ENCODE peak calls at places on chromosomes 11 and 22, in nine cellular contexts. M is K562, T is spleen, A is A549, U is NB4, L is HCT116, R is IMR-90, I is heart left ventricle, D is tibial nerve. F is an unnamed sample.

GRCh38 chr22:47565607-47566006 is 803.2 kb downstream of the TBC1D22A start:
- DNase-seq in M (no peak), T (no peak), A (no peak), U (no peak), L (no peak), R (no peak), I (no peak), D (no peak), F (no peak)

GRCh38 chr11:82634091-82634490 is 99.6 kb downstream of the FAM181B start:
- DNase-seq in M (no peak), T (no peak), A (no peak), U (no peak), L (no peak), R (no peak), I (no peak), D (no peak), F (no peak)

GRCh38 chr22:25377699-25378098 is 158.3 kb downstream of the CRYBB2 start:
- DNase-seq in M (no peak), T (no peak), A (no peak), U (no peak), L (no peak), R (no peak), I (no peak), D (no peak), F (no peak)

GRCh38 chr22:44191036-44191454 is 10.3 kb downstream of the PARVG start:
- DNase-seq in M (no peak), T (no peak), A (no peak), U (peak), L (no peak), R (no peak), I (no peak), D (no peak), F (no peak)

GRCh38 chr11:103315248-103315647 is 206.0 kb downstream of the DYNC2H1 start:
- DNase-seq in M (no peak), T (no peak), A (no peak), U (no peak), L (no peak), R (peak), I (no peak), D (no peak), F (no peak)

GRCh38 chr11:132312616-132313210 is 942.3 kb downstream of the NTM start:
- DNase-seq in M (peak), T (no peak), A (no peak), U (peak), L (no peak), R (peak), I (no peak), D (no peak), F (peak)

GRCh38 chr11:71266114-71266833 is 13.9 kb upstream of the SHANK2 start:
- DNase-seq in M (no peak), T (no peak), A (no peak), U (no peak), L (no peak), R (no peak), I (no peak), D (no peak), F (no peak)

GRCh38 chr11:37712246-37712645 is 1114.2 kb upstream of the RAG2 start:
- DNase-seq in M (no peak), T (no peak), A (no peak), U (peak), L (no peak), R (peak), I (no peak), D (no peak), F (no peak)

GRCh38 chr11:121722431-121723256 is 269.9 kb upstream of the SORL1-AS1 start:
- DNase-seq in M (no peak), T (no peak), A (no peak), U (no peak), L (no peak), R (peak), I (peak), D (peak), F (no peak)

GRCh38 chr22:43088979-43089717 is at the start of gene TTLL1:
- DNase-seq in M (peak), T (peak), A (peak), U (peak), L (peak), R (peak), I (peak), D (peak), F (peak)

GRCh38 chr11:42890773-42891172 is 421.0 kb upstream of the API5 start:
- DNase-seq in M (no peak), T (no peak), A (no peak), U (no peak), L (no peak), R (no peak), I (no peak), D (no peak), F (no peak)

GRCh38 chr11:10856689-10857603 is 907 bp downstream of the ZBED5 start:
- DNase-seq in M (peak), T (no peak), A (no peak), U (peak), L (no peak), R (peak), I (no peak), D (no peak), F (peak)

GRCh38 chr11:64059339-64060176 is 23.8 kb downstream of the FLRT1 start:
- DNase-seq in M (peak), T (no peak), A (no peak), U (no peak), L (no peak), R (no peak), I (no peak), D (no peak), F (no peak)

GRCh38 chr11:118226294-118226693 is 1.5 kb upstream of the JAML start:
- DNase-seq in M (no peak), T (no peak), A (no peak), U (no peak), L (no peak), R (no peak), I (peak), D (no peak), F (no peak)

GRCh38 chr11:17543041-17543440 is 1.2 kb downstream of the USH1C start:
- DNase-seq in M (no peak), T (peak), A (no peak), U (no peak), L (no peak), R (no peak), I (no peak), D (no peak), F (no peak)

GRCh38 chr11:17546240-17546639 is 819 bp upstream of the OTOG start:
- DNase-seq in M (no peak), T (no peak), A (no peak), U (no peak), L (no peak), R (no peak), I (no peak), D (no peak), F (no peak)

GRCh38 chr11:17542249-17542648 is 2.0 kb downstream of the USH1C start:
- DNase-seq in M (no peak), T (peak), A (no peak), U (no peak), L (no peak), R (no peak), I (no peak), D (no peak), F (no peak)

GRCh38 chr11:17543574-17544180 is 539 bp downstream of the USH1C start:
- DNase-seq in M (no peak), T (peak), A (no peak), U (no peak), L (no peak), R (no peak), I (no peak), D (no peak), F (no peak)

DNA sequence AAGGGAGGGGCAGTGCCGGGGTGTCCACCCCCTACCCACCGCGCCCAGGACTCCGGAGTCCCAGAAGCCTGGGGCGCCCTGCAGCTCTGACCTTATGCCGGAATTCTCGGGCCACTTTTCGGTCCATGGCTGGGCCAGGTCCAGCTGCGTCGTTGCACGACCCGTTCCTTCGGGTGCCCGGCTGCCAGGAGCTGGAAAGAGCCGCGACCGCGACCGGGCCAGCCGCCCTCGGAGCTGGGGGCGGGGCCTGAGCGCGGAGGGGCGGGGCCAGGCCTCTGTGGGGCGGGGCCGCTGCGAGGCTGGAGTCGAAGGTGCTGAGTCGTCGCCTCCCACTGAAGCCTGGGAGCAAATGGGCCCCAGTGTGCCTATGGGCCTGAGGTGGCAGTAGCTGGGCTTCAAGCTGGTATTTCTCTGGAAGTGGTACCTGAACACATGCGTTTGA is at the start of gene USH1C:
- DNase-seq in M (peak), T (peak), A (peak), U (no peak), L (peak), R (no peak), I (no peak), D (no peak), F (peak)
- TF ChIP-seq POLR2A in M (no peak), T (no peak), A (no peak), U (no peak), L (no peak), R (no peak), I (no peak), D (no peak), F (no peak)

GRCh38 chr11:65429724-65430405 is 7.3 kb downstream of the NEAT1 start:
- DNase-seq in M (no peak), T (peak), A (no peak), U (peak), L (no peak), R (peak), I (peak), D (no peak), F (peak)
- TF ChIP-seq POLR2A in M (peak), T (peak), A (peak), U (no peak), L (peak), R (peak), I (peak), D (peak), F (peak)

GRCh38 chr22:41998361-41999261 is at the start of gene WBP2NL:
- DNase-seq in M (peak), T (peak), A (peak), U (no peak), L (no peak), R (peak), I (peak), D (peak), F (peak)
- TF ChIP-seq POLR2A in M (no peak), T (peak), A (peak), U (no peak), L (no peak), R (no peak), I (peak), D (peak), F (peak)

GRCh38 chr11:46295996-46296519 is 18.6 kb downstream of the CREB3L1 start:
- DNase-seq in M (no peak), T (no peak), A (no peak), U (no peak), L (no peak), R (no peak), I (no peak), D (no peak), F (no peak)

GRCh38 chr11:46293616-46294015 is 16.2 kb downstream of the CREB3L1 start:
- DNase-seq in M (no peak), T (no peak), A (no peak), U (no peak), L (no peak), R (peak), I (peak), D (no peak), F (no peak)

GRCh38 chr11:46294365-46295309 is 17.2 kb downstream of the CREB3L1 start:
- DNase-seq in M (peak), T (no peak), A (no peak), U (no peak), L (no peak), R (peak), I (no peak), D (no peak), F (no peak)

GRCh38 chr11:46296520-46297448 is 19.3 kb downstream of the CREB3L1 start:
- DNase-seq in M (peak), T (no peak), A (no peak), U (no peak), L (no peak), R (peak), I (peak), D (no peak), F (peak)

DNA sequence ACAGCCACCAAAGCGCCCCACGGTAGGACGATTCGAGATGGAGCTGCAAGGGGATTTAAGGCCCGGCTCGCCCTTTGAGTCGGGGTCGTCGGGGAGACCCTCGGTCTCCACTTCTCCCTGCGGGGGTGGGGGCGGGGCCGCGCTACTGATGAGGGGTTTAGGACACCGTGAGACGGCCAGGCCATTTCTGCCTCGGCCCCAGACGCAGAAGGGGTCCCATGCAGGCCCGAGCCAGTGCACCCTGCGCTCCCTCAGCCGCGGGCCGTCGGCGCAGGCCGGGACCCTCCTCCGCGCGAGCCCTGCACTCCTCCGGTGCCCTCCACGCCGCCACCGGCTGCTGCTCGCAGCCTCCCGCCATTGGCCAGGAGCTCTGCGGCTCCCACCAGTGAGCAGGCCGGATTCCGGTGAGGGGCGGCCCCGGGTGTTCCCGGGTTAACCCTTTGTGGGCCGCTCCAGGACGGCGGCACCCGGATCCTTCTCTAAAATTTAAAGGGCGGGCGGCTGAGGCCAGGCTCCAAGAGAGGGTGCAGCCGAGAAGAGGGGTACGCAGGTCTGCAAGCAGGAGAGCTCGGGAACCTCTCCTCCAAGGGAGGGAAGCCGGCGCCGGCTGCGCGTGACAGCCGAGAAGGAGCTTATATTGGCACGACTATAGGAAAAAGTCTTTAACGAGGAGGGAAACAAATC is 18.0 kb downstream of the CREB3L1 start:
- DNase-seq in M (peak), T (peak), A (no peak), U (peak), L (no peak), R (peak), I (peak), D (peak), F (peak)
- TF ChIP-seq POLR2A in M (peak), T (no peak), A (peak), U (peak), L (peak), R (peak), I (peak), D (no peak), F (no peak)

F was measured in erythroblast.